ENCODE peak calls at places on chromosomes 3 and 15, in five cellular contexts. U is endodermal cell, H is psoas muscle, A is OCI-LY7, Q is body of pancreas. E is an unnamed sample.

GRCh38 chr3:134437211-134437752 is 48.5 kb downstream of the ANAPC13 start:
- DNase-seq in U (no peak), H (no peak), A (no peak), Q (no peak), E (no peak)

GRCh38 chr3:13134879-13135206 is 61.6 kb upstream of the IQSEC1 start:
- DNase-seq in U (no peak), H (no peak), A (no peak), Q (no peak), E (no peak)

GRCh38 chr3:29258161-29258560 is 22.7 kb upstream of the RBMS3 start:
- DNase-seq in U (no peak), H (no peak), A (no peak), Q (no peak), E (no peak)

GRCh38 chr15:29139072-29139471 is 130.6 kb downstream of the NSMCE3 start:
- DNase-seq in U (no peak), H (peak; percentile 35), A (no peak), Q (no peak), E (no peak)

GRCh38 chr3:42547401-42547945 is 34.3 kb downstream of the SEC22C start:
- DNase-seq in U (peak; percentile 93), H (peak; percentile 81), A (peak; percentile 58), Q (peak; percentile 65), E (peak; percentile 77)

GRCh38 chr15:44715797-44716334 is 4.5 kb downstream of the B2M start:
- DNase-seq in U (no peak), H (no peak), A (no peak), Q (no peak), E (no peak)

GRCh38 chr3:140341817-140342403 is 336.0 kb upstream of the TRIM42 start:
- DNase-seq in U (peak; percentile 79), H (no peak), A (no peak), Q (no peak), E (no peak)

GRCh38 chr3:161163297-161163696 is 57.8 kb upstream of the NMD3 start:
- DNase-seq in U (no peak), H (no peak), A (no peak), Q (no peak), E (no peak)

GRCh38 chr3:182937293-182938051 is 42.9 kb downstream of the DCUN1D1 start:
- DNase-seq in U (no peak), H (no peak), A (peak; percentile 38), Q (no peak), E (no peak)

GRCh38 chr15:100922192-100923040 is 3.3 kb downstream of the LRRK1 start:
- DNase-seq in U (no peak), H (no peak), A (peak; percentile 74), Q (no peak), E (no peak)

GRCh38 chr3:193996641-193997089 is 139.3 kb upstream of the HES1 start:
- DNase-seq in U (peak; percentile 78), H (no peak), A (no peak), Q (no peak), E (no peak)

GRCh38 chr3:72505539-72506430 is 342.5 kb downstream of the SHQ1 start:
- DNase-seq in U (no peak), H (no peak), A (no peak), Q (no peak), E (no peak)

GRCh38 chr3:114698355-114699105 is 404.7 kb downstream of the TIGIT start:
- DNase-seq in U (no peak), H (no peak), A (no peak), Q (no peak), E (no peak)

GRCh38 chr15:52144656-52145055 is 32.1 kb upstream of the BCL2L10 start:
- DNase-seq in U (peak; percentile 28), H (no peak), A (no peak), Q (no peak), E (no peak)

GRCh38 chr15:65883571-65883970 is 14.3 kb downstream of the RAB11A start:
- DNase-seq in U (no peak), H (no peak), A (no peak), Q (no peak), E (no peak)

GRCh38 chr15:71747128-71748083 is 62.9 kb upstream of the NR2E3 start:
- DNase-seq in U (no peak), H (no peak), A (no peak), Q (no peak), E (no peak)

GRCh38 chr3:107431048-107431297 is 53.7 kb downstream of the CCDC54 start:
- DNase-seq in U (peak; percentile 83), H (no peak), A (no peak), Q (no peak), E (peak; percentile 45)

GRCh38 chr3:173789530-173789929 is 392.0 kb downstream of the NLGN1 start:
- DNase-seq in U (no peak), H (no peak), A (no peak), Q (no peak), E (no peak)

GRCh38 chr3:58082047-58082446 is 73.8 kb downstream of the FLNB start:
- DNase-seq in U (no peak), H (no peak), A (no peak), Q (no peak), E (no peak)

GRCh38 chr15:33844597-33844996 is 123.7 kb upstream of the CHRM5 start:
- DNase-seq in U (no peak), H (no peak), A (no peak), Q (no peak), E (no peak)

GRCh38 chr3:155730843-155731242 is 14.0 kb downstream of the PLCH1 start:
- DNase-seq in U (no peak), H (no peak), A (no peak), Q (no peak), E (no peak)

GRCh38 chr3:146071636-146072035 is 89.3 kb downstream of the PLOD2 start:
- DNase-seq in U (no peak), H (no peak), A (no peak), Q (no peak), E (no peak)

GRCh38 chr15:95141486-95141885 is 910.1 kb downstream of the MCTP2 start:
- DNase-seq in U (no peak), H (no peak), A (no peak), Q (no peak), E (no peak)

GRCh38 chr15:26171266-26171665 is 308.1 kb upstream of the ATP10A start:
- DNase-seq in U (no peak), H (no peak), A (no peak), Q (no peak), E (no peak)
- TF ChIP-seq CTCF in U (no peak), H (no peak), A (no peak), Q (no peak), E (no peak)

GRCh38 chr3:56782900-56783299 is 18.8 kb downstream of the ARHGEF3 start:
- DNase-seq in U (no peak), H (no peak), A (no peak), Q (no peak), E (no peak)
- H3K4me1 ChIP-seq in U (peaks cover 39% of the 10 kb centered on the region), H (peaks cover 41% of the 10 kb centered on the region), A (peaks cover 59% of the 10 kb centered on the region), Q (peaks cover 90% of the 10 kb centered on the region), E (peaks cover 29% of the 10 kb centered on the region)

GRCh38 chr3:44729384-44729910 is at the start of gene ZNF501:
- DNase-seq in U (peak; percentile 96), H (peak; percentile 97), A (peak; percentile 78), Q (peak; percentile 96), E (peak; percentile 96)

DNA sequence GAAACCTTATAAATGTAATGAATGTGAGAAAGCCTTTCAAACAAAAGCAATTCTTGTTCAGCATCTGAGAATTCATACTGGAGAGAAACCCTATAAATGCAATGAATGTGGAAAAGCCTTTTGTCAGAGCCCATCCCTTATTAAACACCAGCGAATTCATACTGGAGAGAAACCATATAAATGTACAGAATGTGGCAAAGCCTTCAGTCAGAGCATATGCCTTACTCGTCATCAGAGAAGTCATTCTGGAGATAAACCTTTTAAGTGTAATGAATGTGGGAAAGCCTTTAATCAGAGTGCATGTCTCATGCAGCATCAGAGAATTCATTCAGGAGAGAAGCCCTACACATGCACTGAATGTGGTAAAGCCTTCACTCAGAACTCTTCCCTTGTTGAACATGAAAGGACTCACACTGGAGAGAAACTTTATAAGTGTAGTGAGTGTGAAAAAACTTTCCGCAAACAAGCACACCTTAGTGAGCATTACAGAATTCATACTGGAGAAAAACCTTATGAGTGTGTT is 5.3 kb downstream of the ZNF501 start:
- DNase-seq in U (no peak), H (no peak), A (no peak), Q (no peak), E (no peak)
- H3K9me3 ChIP-seq in U (peaks cover 81% of the 10 kb centered on the region), H (peaks cover 88% of the 10 kb centered on the region), A (peaks cover 55% of the 10 kb centered on the region), Q (peaks cover 59% of the 10 kb centered on the region), E (peaks cover 73% of the 10 kb centered on the region)

GRCh38 chr15:69723404-69724097 is 270.9 kb downstream of the RPLP1 start:
- DNase-seq in U (peak; percentile 59), H (peak; percentile 82), A (peak; percentile 40), Q (no peak), E (no peak)
- TF ChIP-seq CTCF in U (peak; percentile 61), H (no peak), A (peak; percentile 66), Q (no peak), E (no peak)

GRCh38 chr3:112557980-112558379 is 3.8 kb downstream of the ATG3 start:
- DNase-seq in U (no peak), H (no peak), A (no peak), Q (no peak), E (no peak)
- H3K4me1 ChIP-seq in U (no peaks in the 10 kb centered on the region), H (peaks cover 27% of the 10 kb centered on the region), A (peaks cover 23% of the 10 kb centered on the region), Q (peaks cover 24% of the 10 kb centered on the region), E (peaks cover 10% of the 10 kb centered on the region)

DNA sequence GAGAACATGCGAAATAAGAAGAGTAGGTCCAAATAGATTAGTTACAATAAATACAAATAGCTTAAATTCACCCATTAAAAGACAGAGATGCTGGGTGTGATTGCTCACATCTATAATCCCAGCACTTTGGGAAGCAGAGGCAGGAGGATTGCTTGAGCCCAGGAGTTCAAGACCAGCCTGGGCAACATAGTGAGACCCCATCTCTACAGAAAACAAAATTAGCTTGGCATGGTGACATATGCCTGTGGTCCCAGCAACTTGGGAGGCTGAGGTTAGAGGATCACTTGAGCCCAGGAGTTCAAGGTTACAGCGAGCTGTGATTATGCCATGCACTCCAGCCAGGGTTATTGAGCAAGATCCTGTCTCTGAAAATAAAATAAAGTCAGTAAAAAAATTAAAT is 109.1 kb upstream of the WNT5A start:
- DNase-seq in U (no peak), H (no peak), A (no peak), Q (no peak), E (no peak)
- H3K9me3 ChIP-seq in U (no peaks in the 10 kb centered on the region), H (no peaks in the 10 kb centered on the region), A (no peaks in the 10 kb centered on the region), Q (no peaks in the 10 kb centered on the region), E (no peaks in the 10 kb centered on the region)

GRCh38 chr3:9884555-9885165 is 4.6 kb upstream of the CIDEC start:
- DNase-seq in U (no peak), H (no peak), A (no peak), Q (no peak), E (no peak)

GRCh38 chr3:9886328-9886727 is 4.1 kb upstream of the JAGN1 start:
- DNase-seq in U (no peak), H (no peak), A (no peak), Q (no peak), E (no peak)

GRCh38 chr3:9889405-9889804 is 1.0 kb upstream of the JAGN1 start:
- DNase-seq in U (no peak), H (no peak), A (no peak), Q (no peak), E (no peak)

GRCh38 chr3:9888540-9888939 is 1.9 kb upstream of the JAGN1 start:
- DNase-seq in U (no peak), H (no peak), A (no peak), Q (no peak), E (no peak)

DNA sequence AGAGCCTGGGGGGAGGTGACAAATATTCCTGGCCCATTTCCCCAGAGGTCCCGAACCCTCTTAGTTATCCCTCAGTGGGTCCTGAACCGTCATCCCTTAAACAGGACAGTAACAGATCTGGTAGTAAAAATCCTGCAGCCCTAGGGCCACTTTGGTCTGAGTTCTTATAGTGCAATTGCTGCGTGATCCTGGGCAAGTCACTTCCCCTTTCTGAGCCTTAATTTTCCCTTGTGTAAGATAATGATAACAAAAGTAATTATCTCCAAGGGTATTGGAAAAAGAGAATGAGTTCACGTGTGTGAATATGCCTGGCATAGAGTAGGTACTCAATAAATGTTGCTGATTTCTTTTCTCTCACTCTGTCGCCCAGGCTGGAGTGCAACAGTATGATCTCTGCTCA is 2.9 kb upstream of the JAGN1 start:
- DNase-seq in U (no peak), H (no peak), A (no peak), Q (no peak), E (no peak)
- TF ChIP-seq CTCF in U (no peak), H (no peak), A (no peak), Q (no peak), E (no peak)